ENCODE peak calls at places on chromosome 13, in five cellular contexts. One of them, this sample, is unnamed.
A peak's percentile ranks its signal among the peaks of the same experiment; 100 is the strongest.

GRCh38 chr13:24746618-24747247 is 17.2 kb upstream of the RNF17 start:
- DNase-seq in activated CD4-positive, alpha-beta memory T cell treated with anti-CD3 and anti-CD28 coated beads, Interleukin-2, amount 10 ng/mL, durations not matched to agents 7 days and 5 days: no peak
- DNase-seq in SJSA1: no peak
- DNase-seq in GM04504: no peak
- DNase-seq in heart right ventricle: no peak
- DNase-seq in this sample: peak; percentile 43

GRCh38 chr13:74162782-74163181 is 28.6 kb upstream of the KLF12 start:
- DNase-seq in heart right ventricle: no peak
- DNase-seq in SJSA1: no peak
- DNase-seq in GM04504: no peak
- DNase-seq in activated CD4-positive, alpha-beta memory T cell treated with anti-CD3 and anti-CD28 coated beads, Interleukin-2, amount 10 ng/mL, durations not matched to agents 7 days and 5 days: no peak
- DNase-seq in this sample: no peak

GRCh38 chr13:92804346-92804745 is 422.3 kb upstream of the GPC6 start:
- DNase-seq in heart right ventricle: no peak
- DNase-seq in activated CD4-positive, alpha-beta memory T cell treated with anti-CD3 and anti-CD28 coated beads, Interleukin-2, amount 10 ng/mL, durations not matched to agents 7 days and 5 days: no peak
- DNase-seq in GM04504: peak; percentile 23
- DNase-seq in SJSA1: no peak
- DNase-seq in this sample: no peak

GRCh38 chr13:47896546-47896945 is 104.5 kb downstream of the SUCLA2 start:
- DNase-seq in heart right ventricle: no peak
- DNase-seq in activated CD4-positive, alpha-beta memory T cell treated with anti-CD3 and anti-CD28 coated beads, Interleukin-2, amount 10 ng/mL, durations not matched to agents 7 days and 5 days: no peak
- DNase-seq in SJSA1: no peak
- DNase-seq in GM04504: no peak
- DNase-seq in this sample: no peak

GRCh38 chr13:110163020-110163658 is 143.8 kb downstream of the COL4A1 start:
- DNase-seq in GM04504: no peak
- DNase-seq in SJSA1: no peak
- DNase-seq in heart right ventricle: no peak
- DNase-seq in activated CD4-positive, alpha-beta memory T cell treated with anti-CD3 and anti-CD28 coated beads, Interleukin-2, amount 10 ng/mL, durations not matched to agents 7 days and 5 days: no peak
- DNase-seq in this sample: no peak

GRCh38 chr13:111393221-111393790 is 72.9 kb downstream of the TEX29 start:
- DNase-seq in activated CD4-positive, alpha-beta memory T cell treated with anti-CD3 and anti-CD28 coated beads, Interleukin-2, amount 10 ng/mL, durations not matched to agents 7 days and 5 days: no peak
- DNase-seq in SJSA1: peak; percentile 44
- DNase-seq in GM04504: no peak
- DNase-seq in heart right ventricle: no peak
- DNase-seq in this sample: no peak

GRCh38 chr13:23617551-23618014 is 47.4 kb downstream of the TNFRSF19 start:
- DNase-seq in GM04504: no peak
- DNase-seq in SJSA1: no peak
- DNase-seq in heart right ventricle: no peak
- DNase-seq in activated CD4-positive, alpha-beta memory T cell treated with anti-CD3 and anti-CD28 coated beads, Interleukin-2, amount 10 ng/mL, durations not matched to agents 7 days and 5 days: no peak
- DNase-seq in this sample: no peak

GRCh38 chr13:23159205-23159586 is 21.6 kb upstream of the SGCG start:
- DNase-seq in GM04504: no peak
- DNase-seq in heart right ventricle: peak; percentile 33
- DNase-seq in SJSA1: no peak
- DNase-seq in activated CD4-positive, alpha-beta memory T cell treated with anti-CD3 and anti-CD28 coated beads, Interleukin-2, amount 10 ng/mL, durations not matched to agents 7 days and 5 days: peak; percentile 28
- DNase-seq in this sample: no peak

GRCh38 chr13:48728226-48728625 is 74.5 kb downstream of the CYSLTR2 start:
- DNase-seq in heart right ventricle: no peak
- DNase-seq in GM04504: no peak
- DNase-seq in activated CD4-positive, alpha-beta memory T cell treated with anti-CD3 and anti-CD28 coated beads, Interleukin-2, amount 10 ng/mL, durations not matched to agents 7 days and 5 days: no peak
- DNase-seq in SJSA1: no peak
- DNase-seq in this sample: no peak

This sample was measured in pancreas.